ENCODE peak calls at places on chromosomes 16 and 17, in five cellular contexts. O is stimulated activated CD4-positive, alpha-beta T cell treated with anti-CD3 and anti-CD28 coated beads, Interleukin-1b, Interleukin-23, amount 100 ng/mL, for 4 hours; F is activated B cell treated with CpG ODN at 0.5 μM for 24 hours; U is astrocyte of the hippocampus; W is sigmoid colon. E is an unnamed sample.

GRCh38 chr16:53518550-53519416 is 15.8 kb upstream of the AKTIP start:
- DNase-seq in U (no peak), F (peak; percentile 46), O (peak; percentile 29), W (no peak), E (no peak)

GRCh38 chr16:81278526-81278925 is 36.2 kb upstream of the GAN start:
- DNase-seq in U (no peak), W (no peak), F (no peak), O (no peak), E (no peak)

GRCh38 chr17:59387351-59388069 is 56.1 kb downstream of the YPEL2 start:
- DNase-seq in O (no peak), W (no peak), F (no peak), U (no peak), E (no peak)

GRCh38 chr16:26195225-26195624 is 503.5 kb downstream of the HS3ST4 start:
- DNase-seq in W (no peak), U (no peak), F (no peak), O (no peak), E (no peak)

GRCh38 chr16:3554351-3554928 is 22.8 kb downstream of the NLRC3 start:
- DNase-seq in U (no peak), F (no peak), W (no peak), O (no peak), E (no peak)

GRCh38 chr16:30458561-30459394 is 13.1 kb upstream of the SEPHS2 start:
- DNase-seq in U (no peak), F (peak; percentile 69), W (peak; percentile 68), O (peak; percentile 62), E (no peak)

GRCh38 chr16:68128577-68129305 is 43.6 kb downstream of the NFATC3 start:
- DNase-seq in F (no peak), U (peak; percentile 74), O (no peak), W (no peak), E (no peak)

GRCh38 chr17:51487947-51488346 is 227.6 kb downstream of the UTP18 start:
- DNase-seq in U (no peak), W (no peak), O (no peak), F (no peak), E (no peak)

GRCh38 chr16:84190731-84191388 is at the start of gene ADAD2:
- DNase-seq in U (no peak), W (no peak), O (no peak), F (no peak), E (no peak)

GRCh38 chr16:77877712-77878111 is 89.3 kb downstream of the VAT1L start:
- DNase-seq in O (no peak), U (peak; percentile 61), W (no peak), F (no peak), E (no peak)

GRCh38 chr17:2123467-2124251 is 68.8 kb downstream of the HIC1 start:
- DNase-seq in W (no peak), F (no peak), U (peak; percentile 49), O (no peak), E (no peak)

GRCh38 chr17:81314410-81315169 is 19.5 kb upstream of the SLC38A10 start:
- DNase-seq in U (no peak), O (no peak), W (no peak), F (no peak), E (no peak)

GRCh38 chr17:73693016-73693545 is 48.8 kb upstream of the SDK2 start:
- DNase-seq in U (no peak), O (no peak), W (no peak), F (no peak), E (no peak)

GRCh38 chr16:70594569-70594968 is 51.8 kb upstream of the IL34 start:
- DNase-seq in W (no peak), F (no peak), O (no peak), U (no peak), E (peak; percentile 24)

GRCh38 chr16:2428051-2428786 is 1.0 kb upstream of the CCNF start:
- DNase-seq in U (peak; percentile 60), W (peak; percentile 67), O (no peak), F (no peak), E (peak; percentile 91)

GRCh38 chr16:85384831-85385462 is 228.2 kb upstream of the GSE1 start:
- DNase-seq in F (no peak), U (no peak), O (no peak), W (peak; percentile 62), E (peak; percentile 90)

GRCh38 chr17:28712037-28712704 is 483 bp upstream of the PROCA1 start:
- DNase-seq in F (peak; percentile 66), W (no peak), U (peak; percentile 17), O (peak; percentile 59), E (no peak)

GRCh38 chr16:11163761-11164261 is 92.2 kb downstream of the SOCS1 start:
- DNase-seq in W (no peak), U (no peak), F (no peak), O (no peak), E (peak; percentile 69)

GRCh38 chr17:78935419-78936323 is 10.5 kb upstream of the TIMP2 start:
- DNase-seq in F (no peak), O (no peak), W (peak; percentile 95), U (peak; percentile 93), E (no peak)

GRCh38 chr16:64343061-64343819 is 778.6 kb downstream of the CDH11 start:
- DNase-seq in F (no peak), W (no peak), O (no peak), U (no peak), E (no peak)

GRCh38 chr16:50313596-50314483 is 47.5 kb downstream of the ADCY7 start:
- DNase-seq in O (peak; percentile 20), F (peak; percentile 14), W (peak; percentile 76), U (no peak), E (peak; percentile 87)

GRCh38 chr17:49987681-49988441 is 7.2 kb downstream of the DLX3 start:
- DNase-seq in O (no peak), W (no peak), F (no peak), U (peak; percentile 74), E (no peak)

GRCh38 chr16:4572715-4573114 is 16.6 kb downstream of the C16orf96 start:
- DNase-seq in F (no peak), U (no peak), O (no peak), W (peak; percentile 85), E (no peak)

GRCh38 chr16:53043986-53044571 is 8.6 kb downstream of the CHD9NB start:
- DNase-seq in W (no peak), F (no peak), U (peak; percentile 37), O (no peak), E (no peak)

GRCh38 chr17:39979021-39979660 is 1.5 kb upstream of the PSMD3 start:
- DNase-seq in W (no peak), U (peak; percentile 92), O (no peak), F (no peak), E (no peak)

GRCh38 chr16:58195771-58196170 is 2.1 kb downstream of the CSNK2A2 start:
- DNase-seq in F (no peak), W (no peak), O (no peak), U (no peak), E (no peak)

GRCh38 chr16:12661656-12662172 is 142.0 kb downstream of the CPPED1 start:
- DNase-seq in W (no peak), F (no peak), U (peak; percentile 71), O (no peak), E (no peak)

GRCh38 chr16:87060026-87060986 is 256.9 kb downstream of the C16orf95 start:
- DNase-seq in U (peak; percentile 80), W (no peak), O (no peak), F (no peak), E (no peak)

GRCh38 chr16:14088155-14088753 is 17.1 kb downstream of the MRTFB start:
- DNase-seq in W (no peak), O (no peak), U (peak; percentile 32), F (no peak), E (no peak)

GRCh38 chr17:67008101-67008500 is 36.3 kb upstream of the CACNG1 start:
- DNase-seq in W (no peak), U (no peak), F (no peak), O (no peak), E (no peak)

GRCh38 chr17:4944163-4944553 is 4.1 kb downstream of the RNF167 start:
- DNase-seq in O (no peak), W (no peak), F (no peak), U (no peak), E (no peak)

GRCh38 chr16:2715519-2715918 is 4.5 kb downstream of the PRSS27 start:
- DNase-seq in F (peak; percentile 79), O (peak; percentile 73), U (peak; percentile 79), W (no peak), E (peak; percentile 81)

GRCh38 chr17:80832266-80832676 is 159.4 kb upstream of the CHMP6 start:
- DNase-seq in W (peak; percentile 83), O (no peak), U (peak; percentile 80), F (no peak), E (no peak)

GRCh38 chr17:17924131-17924856 is 47.9 kb downstream of the TOM1L2 start:
- DNase-seq in O (no peak), F (no peak), W (no peak), U (peak; percentile 56), E (no peak)

GRCh38 chr17:77424585-77425344 is 284.0 kb downstream of the SEC14L1 start:
- DNase-seq in U (peak; percentile 86), W (peak; percentile 98), O (no peak), F (no peak), E (peak; percentile 80)

GRCh38 chr17:41500131-41500911 is 5.1 kb downstream of the KRT13 start:
- DNase-seq in U (peak; percentile 18), W (no peak), O (no peak), F (no peak), E (no peak)

GRCh38 chr17:29570521-29570920 is 2.0 kb downstream of the TP53I13 start:
- DNase-seq in O (no peak), F (peak; percentile 6), U (no peak), W (peak; percentile 66), E (peak; percentile 52)

GRCh38 chr16:85085721-85086120 is 26.6 kb downstream of the CIBAR2 start:
- DNase-seq in F (no peak), W (no peak), U (no peak), O (no peak), E (no peak)